ENCODE peak calls at places on chromosome 9, in nine cellular contexts. H, U, Z, V, F, M, A, J and T are unnamed samples.

GRCh38 chr9:96253059-96253696 is 48.8 kb downstream of the HSD17B3 start:
- DNase-seq in A (no peak), M (no peak), Z (no peak), U (no peak), V (no peak), H (no peak), J (no peak), F (no peak), T (peak)

GRCh38 chr9:135413461-135413860 is 66.1 kb upstream of the PPP1R26 start:
- DNase-seq in F (no peak), M (no peak), A (no peak), U (no peak), Z (no peak), H (no peak), J (no peak), V (no peak), T (no peak)

GRCh38 chr9:93596399-93596798 is 20.0 kb downstream of the PHF2 start:
- DNase-seq in M (no peak), U (no peak), Z (no peak), A (no peak), H (no peak), V (no peak), J (no peak), F (no peak), T (no peak)

GRCh38 chr9:126411948-126412284 is 85.3 kb downstream of the MVB12B start:
- DNase-seq in Z (no peak), F (peak), H (no peak), A (no peak), J (no peak), U (no peak), V (no peak), M (no peak), T (no peak)

GRCh38 chr9:2018764-2019548 is 3.8 kb downstream of the SMARCA2 start:
- DNase-seq in U (no peak), M (no peak), V (no peak), Z (no peak), A (no peak), H (no peak), J (no peak), F (no peak), T (no peak)

GRCh38 chr9:127104465-127105311 is 17.7 kb downstream of the ANGPTL2 start:
- DNase-seq in V (no peak), H (peak), M (no peak), A (no peak), J (no peak), F (no peak), Z (peak), U (no peak), T (no peak)

GRCh38 chr9:111483862-111484563 is at the start of gene ECPAS:
- DNase-seq in U (peak), H (peak), A (peak), M (peak), Z (peak), V (peak), F (peak), J (peak), T (peak)

GRCh38 chr9:123568691-123569342 is 212.8 kb downstream of the CRB2 start:
- DNase-seq in H (no peak), M (peak), A (peak), V (no peak), Z (peak), U (no peak), J (no peak), F (no peak), T (no peak)

GRCh38 chr9:127450170-127450830 is 906 bp downstream of the RPL12 start:
- DNase-seq in F (no peak), M (peak), J (no peak), A (peak), V (no peak), Z (peak), U (no peak), H (no peak), T (no peak)

GRCh38 chr9:134366223-134367031 is 40.2 kb downstream of the RXRA start:
- DNase-seq in V (peak), H (peak), F (peak), J (peak), Z (peak), M (peak), U (no peak), A (peak), T (peak)

GRCh38 chr9:26665676-26666075 is 226.9 kb downstream of the CAAP1 start:
- DNase-seq in U (no peak), Z (no peak), V (no peak), A (no peak), F (no peak), M (no peak), J (no peak), H (no peak), T (no peak)

GRCh38 chr9:19229725-19230355 is 653 bp upstream of the DENND4C start:
- DNase-seq in H (no peak), Z (no peak), V (peak), J (peak), U (peak), M (peak), A (no peak), F (peak), T (peak)

GRCh38 chr9:115229496-115229895 is 111.5 kb upstream of the TNC start:
- DNase-seq in M (peak), A (no peak), V (no peak), Z (peak), F (no peak), J (no peak), H (no peak), U (no peak), T (no peak)

GRCh38 chr9:131755541-131756198 is 15.8 kb upstream of the RAPGEF1 start:
- DNase-seq in H (peak), A (peak), M (peak), U (peak), F (peak), Z (peak), V (peak), J (peak), T (peak)

GRCh38 chr9:69579032-69579748 is 93.0 kb downstream of the APBA1 start:
- DNase-seq in M (no peak), V (no peak), A (no peak), H (no peak), J (no peak), Z (no peak), U (no peak), F (no peak), T (no peak)

GRCh38 chr9:111891910-111892499 is 4.6 kb upstream of the UGCG start:
- DNase-seq in M (no peak), Z (peak), H (no peak), U (no peak), J (no peak), A (peak), V (peak), F (peak), T (peak)

GRCh38 chr9:126456396-126456795 is 129.8 kb downstream of the MVB12B start:
- DNase-seq in H (no peak), J (peak), A (no peak), M (no peak), U (no peak), F (no peak), V (no peak), Z (no peak), T (no peak)

GRCh38 chr9:120846251-120846869 is 3.6 kb upstream of the PSMD5 start:
- DNase-seq in H (no peak), V (no peak), Z (no peak), F (no peak), M (no peak), A (no peak), U (no peak), J (no peak), T (no peak)

GRCh38 chr9:385818-386398 is 171.2 kb downstream of the DOCK8 start:
- DNase-seq in U (peak), J (peak), H (no peak), A (peak), M (peak), F (peak), Z (peak), V (peak), T (peak)

GRCh38 chr9:31519011-31519410 is 865.4 kb upstream of the ACO1 start:
- DNase-seq in J (no peak), A (no peak), F (no peak), H (no peak), M (peak), U (peak), Z (no peak), V (no peak), T (no peak)

GRCh38 chr9:70121818-70122436 is 78.3 kb downstream of the MAMDC2 start:
- DNase-seq in V (no peak), U (no peak), A (no peak), H (no peak), J (no peak), M (peak), Z (peak), F (no peak), T (no peak)

GRCh38 chr9:131733601-131734061 is 6.2 kb downstream of the RAPGEF1 start:
- DNase-seq in V (peak), Z (peak), J (no peak), H (peak), M (peak), U (peak), A (peak), F (peak), T (peak)

GRCh38 chr9:127937383-127938297 is at the start of gene DPM2:
- DNase-seq in H (peak), A (peak), F (peak), M (peak), V (peak), J (peak), U (peak), Z (peak), T (peak)

GRCh38 chr9:75866273-75866871 is 24.1 kb upstream of the PCSK5 start:
- DNase-seq in M (peak), Z (peak), H (peak), F (peak), V (no peak), J (peak), A (peak), U (no peak), T (peak)

GRCh38 chr9:136019041-136019680 is 58.0 kb upstream of the UBAC1 start:
- DNase-seq in F (no peak), U (peak), H (no peak), J (no peak), Z (no peak), V (no peak), M (no peak), A (no peak), T (no peak)